ENCODE peak calls at places on chromosomes 5 and 9, in nine cellular contexts. O, Y, H, L, E, R, W, A and N are unnamed samples.

GRCh38 chr9:127612993-127613954 is 1.2 kb downstream of the STXBP1 start:
- DNase-seq in H (peak), E (peak), Y (no peak), R (peak), O (peak), A (peak), L (peak), W (no peak), N (peak)

GRCh38 chr5:96315431-96315830 is 117.6 kb downstream of the PCSK1 start:
- DNase-seq in A (no peak), W (no peak), H (no peak), Y (no peak), L (no peak), R (no peak), E (no peak), O (no peak), N (no peak)

GRCh38 chr5:90221947-90222346 is 187.6 kb downstream of the CETN3 start:
- DNase-seq in Y (no peak), R (no peak), H (no peak), W (no peak), A (no peak), O (no peak), L (no peak), E (no peak), N (no peak)

GRCh38 chr9:85040806-85041575 is 371.5 kb downstream of the NTRK2 start:
- DNase-seq in R (no peak), E (no peak), L (peak), A (no peak), O (no peak), H (no peak), W (peak), Y (no peak), N (no peak)

GRCh38 chr9:130542038-130542437 is 37.3 kb upstream of the FUBP3 start:
- DNase-seq in E (no peak), W (no peak), O (no peak), L (no peak), A (no peak), R (no peak), H (no peak), Y (no peak), N (no peak)

GRCh38 chr9:106613250-106613737 is 249.7 kb upstream of the ZNF462 start:
- DNase-seq in E (no peak), R (peak), W (no peak), L (no peak), H (no peak), Y (no peak), O (no peak), A (no peak), N (no peak)

GRCh38 chr9:81621785-81622243 is 67.5 kb downstream of the TLE1 start:
- DNase-seq in A (no peak), H (no peak), E (no peak), O (no peak), L (no peak), W (no peak), R (no peak), Y (peak), N (peak)

GRCh38 chr9:19171271-19171670 is 44.0 kb upstream of the PLIN2 start:
- DNase-seq in O (no peak), H (no peak), A (no peak), W (no peak), Y (no peak), E (no peak), L (no peak), R (no peak), N (no peak)

GRCh38 chr5:82313016-82313415 is 34.9 kb upstream of the RPS23 start:
- DNase-seq in H (no peak), L (no peak), E (no peak), W (no peak), A (no peak), Y (no peak), R (peak), O (no peak), N (no peak)

GRCh38 chr5:96288845-96289185 is 144.2 kb downstream of the PCSK1 start:
- DNase-seq in L (no peak), W (no peak), E (no peak), O (no peak), A (no peak), R (no peak), Y (no peak), H (no peak), N (no peak)

GRCh38 chr5:170159101-170159698 is 53.5 kb downstream of the FOXI1 start:
- DNase-seq in R (no peak), Y (no peak), E (no peak), O (no peak), A (no peak), L (no peak), W (no peak), H (no peak), N (no peak)

GRCh38 chr5:127863161-127863560 is 160.0 kb downstream of the CCDC192 start:
- DNase-seq in L (no peak), R (no peak), A (no peak), E (no peak), H (no peak), Y (no peak), W (no peak), O (no peak), N (no peak)

GRCh38 chr5:110769282-110769681 is 30.5 kb downstream of the SLC25A46 start:
- DNase-seq in H (no peak), O (no peak), A (no peak), Y (no peak), L (no peak), E (no peak), W (no peak), R (no peak), N (no peak)

GRCh38 chr9:88534456-88535225 is at the start of gene NXNL2:
- DNase-seq in W (no peak), Y (no peak), A (peak), O (peak), R (peak), E (peak), L (peak), H (peak), N (peak)

GRCh38 chr5:5932824-5933223 is 445.5 kb downstream of the MED10 start:
- DNase-seq in H (no peak), R (no peak), L (no peak), Y (no peak), E (no peak), O (no peak), A (no peak), W (no peak), N (no peak)

GRCh38 chr5:172107606-172108005 is 80.4 kb downstream of the STK10 start:
- DNase-seq in R (no peak), H (no peak), A (no peak), Y (no peak), L (no peak), O (no peak), W (no peak), E (no peak), N (peak)

GRCh38 chr5:138138949-138139775 is at the start of gene NME5:
- DNase-seq in W (peak), R (peak), Y (peak), H (peak), E (no peak), O (peak), L (peak), A (no peak), N (no peak)